ENCODE peak calls at places on chromosomes 7 and 10, in ten cellular contexts. A is HepG2, N is RWPE2, U is left ventricle myocardium inferior, S is thoracic aorta, W is A549, R is breast epithelium, K is fibroblast of lung, M is right lobe of liver, F is GM23338. L is an unnamed sample.

GRCh38 chr10:8159628-8160165 is 105.2 kb downstream of the GATA3 start:
- DNase-seq in K (peak; percentile 63), S (no peak), A (no peak), F (no peak), M (no peak), U (no peak), N (no peak), R (no peak), W (no peak), L (no peak)

GRCh38 chr7:70695804-70696104 is 436.2 kb upstream of the GALNT17 start:
- DNase-seq in S (no peak), M (no peak), N (no peak), K (peak; percentile 16), F (no peak), A (no peak), R (no peak), U (no peak), W (no peak), L (no peak)

GRCh38 chr10:16116404-16117304 is 256.3 kb upstream of the MINDY3 start:
- DNase-seq in U (no peak), R (no peak), W (peak; percentile 49), K (no peak), A (peak; percentile 52), F (peak; percentile 77), S (no peak), N (no peak), M (no peak), L (no peak)

GRCh38 chr10:14553434-14553833 is 221.3 kb downstream of the FAM107B start:
- DNase-seq in A (peak; percentile 40), K (peak; percentile 65), R (no peak), N (no peak), U (no peak), M (peak; percentile 31), F (no peak), S (no peak), W (no peak), L (no peak)

GRCh38 chr7:27192546-27193334 is 7.2 kb downstream of the HOXA13 start:
- DNase-seq in W (no peak), N (no peak), S (no peak), U (no peak), K (no peak), R (no peak), F (no peak), M (no peak), A (no peak), L (no peak)

GRCh38 chr10:86943316-86944030 is 13.9 kb downstream of the MMRN2 start:
- DNase-seq in W (no peak), A (no peak), R (no peak), M (peak; percentile 93), N (no peak), U (no peak), K (no peak), S (peak; percentile 1), F (no peak), L (no peak)

GRCh38 chr10:91201213-91201996 is 19.1 kb upstream of the PCGF5 start:
- DNase-seq in W (no peak), S (no peak), U (no peak), M (no peak), K (no peak), A (no peak), F (no peak), R (no peak), N (no peak), L (peak; percentile 51)

GRCh38 chr7:93029056-93029455 is 88.7 kb downstream of the SAMD9 start:
- DNase-seq in U (no peak), F (no peak), W (no peak), M (no peak), N (no peak), K (no peak), S (no peak), R (no peak), A (no peak), L (no peak)

GRCh38 chr7:22728416-22729029 is 1.5 kb downstream of the IL6 start:
- DNase-seq in R (no peak), K (peak; percentile 64), U (no peak), F (peak; percentile 79), W (peak; percentile 55), M (no peak), A (peak; percentile 29), S (no peak), N (no peak), L (no peak)

GRCh38 chr7:1476859-1477258 is 17.6 kb upstream of the MICALL2 start:
- DNase-seq in W (no peak), A (no peak), R (no peak), M (no peak), K (no peak), F (no peak), S (no peak), N (no peak), U (no peak), L (no peak)

GRCh38 chr7:149569025-149569725 is 71.6 kb upstream of the ZNF746 start:
- DNase-seq in K (peak; percentile 92), N (no peak), R (no peak), W (no peak), S (no peak), M (no peak), A (no peak), F (peak; percentile 7), U (no peak), L (no peak)

GRCh38 chr10:124725791-124726190 is 18.4 kb downstream of the FAM53B start:
- DNase-seq in W (no peak), M (peak; percentile 28), R (no peak), U (no peak), S (no peak), A (no peak), N (no peak), F (no peak), K (no peak), L (no peak)
- H3K27ac ChIP-seq in W (no peak overlapping the region), M (no peak overlapping the region), R (no peak overlapping the region), U (peak overlapping the region; percentile 91), S (no peak overlapping the region), A (no peak overlapping the region), N (no peak overlapping the region), F (no peak overlapping the region), K (no peak overlapping the region), L (no peak overlapping the region)

GRCh38 chr7:151246161-151247015 is 2.1 kb downstream of the SMARCD3 start:
- DNase-seq in S (no peak), A (no peak), K (no peak), R (no peak), M (no peak), W (peak; percentile 34), U (no peak), N (no peak), F (peak; percentile 45), L (no peak)

GRCh38 chr7:151248191-151249033 is at the start of gene SMARCD3:
- DNase-seq in F (peak; percentile 73), A (peak; percentile 46), N (no peak), K (peak; percentile 77), W (peak; percentile 36), S (no peak), U (peak; percentile 83), M (peak; percentile 62), R (no peak), L (no peak)

GRCh38 chr7:151249034-151249731 is 689 bp upstream of the SMARCD3 start:
- DNase-seq in W (peak; percentile 60), R (no peak), U (peak; percentile 72), A (no peak), F (peak; percentile 38), N (no peak), S (no peak), K (peak; percentile 65), M (no peak), L (peak; percentile 41)

GRCh38 chr7:151247016-151247580 is 1.4 kb downstream of the SMARCD3 start:
- DNase-seq in W (no peak), N (no peak), A (no peak), U (no peak), R (no peak), M (no peak), S (no peak), F (no peak), K (no peak), L (no peak)

GRCh38 chr7:151247611-151248176 is 800 bp downstream of the SMARCD3 start:
- DNase-seq in K (peak; percentile 41), S (no peak), R (no peak), A (no peak), U (no peak), M (no peak), N (no peak), W (no peak), F (no peak), L (no peak)
- H3K4me3 ChIP-seq in K (peak overlapping the region; percentile 73), S (peak overlapping the region; percentile 89), R (peak overlapping the region; percentile 68), A (peak overlapping the region; percentile 65), U (peak overlapping the region; percentile 84), M (peak overlapping the region; percentile 38), N (peak overlapping the region; percentile 36), W (peak overlapping the region; percentile 70), F (peak overlapping the region; percentile 59), L (no peak overlapping the region)

GRCh38 chr7:47496666-47497065 is 85.2 kb downstream of the TNS3 start:
- DNase-seq in S (no peak), A (no peak), F (no peak), M (peak; percentile 75), R (no peak), N (no peak), W (no peak), K (no peak), U (no peak), L (no peak)

GRCh38 chr7:47497367-47498096 is 84.4 kb downstream of the TNS3 start:
- DNase-seq in A (no peak), U (no peak), F (no peak), M (no peak), K (no peak), W (no peak), N (no peak), S (no peak), R (no peak), L (no peak)

GRCh38 chr7:47496064-47496665 is 85.7 kb downstream of the TNS3 start:
- DNase-seq in N (no peak), U (no peak), K (no peak), M (no peak), A (no peak), S (no peak), F (no peak), W (no peak), R (no peak), L (no peak)

GRCh38 chr7:47500103-47500563 is 81.8 kb downstream of the TNS3 start:
- DNase-seq in M (peak; percentile 93), K (no peak), U (no peak), A (peak; percentile 82), R (no peak), W (peak; percentile 69), N (no peak), F (no peak), S (no peak), L (no peak)

GRCh38 chr7:47498229-47499056 is 83.5 kb downstream of the TNS3 start:
- DNase-seq in K (no peak), U (no peak), W (no peak), M (peak; percentile 87), R (no peak), N (no peak), F (no peak), A (peak; percentile 78), S (no peak), L (no peak)
- H3K4me1 ChIP-seq in K (peaks cover 22% of the 10 kb centered on the region), U (peaks cover 79% of the 10 kb centered on the region), W (peaks cover 97% of the 10 kb centered on the region), M (peaks cover 47% of the 10 kb centered on the region), R (no peaks in the 10 kb centered on the region), N (no peaks in the 10 kb centered on the region), F (peaks cover 22% of the 10 kb centered on the region), A (peaks cover 90% of the 10 kb centered on the region), S (peaks cover 36% of the 10 kb centered on the region), L (no peaks in the 10 kb centered on the region)

DNA sequence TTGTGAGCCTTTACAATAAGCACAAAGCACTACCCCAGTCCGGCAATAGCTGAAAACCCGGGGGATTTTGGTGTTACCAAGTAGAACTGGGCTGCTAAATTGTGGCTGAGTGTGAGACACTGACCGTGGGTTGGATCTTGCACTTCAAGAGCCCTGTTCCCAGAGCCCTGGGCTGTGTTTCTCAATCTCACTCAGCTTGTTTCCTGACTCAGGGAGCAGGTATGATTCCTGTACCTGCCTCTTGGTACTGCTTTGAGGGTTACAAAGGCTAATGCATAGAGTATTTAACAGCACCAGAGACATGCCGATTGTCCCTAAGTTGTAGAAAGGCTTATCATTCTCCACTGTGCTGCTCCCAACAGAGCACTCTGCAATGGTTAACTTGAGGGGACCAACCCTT is 134.6 kb downstream of the TEX36 start:
- DNase-seq in F (no peak), M (no peak), A (no peak), U (no peak), S (no peak), R (no peak), W (no peak), N (no peak), K (no peak), L (no peak)
- H3K27ac ChIP-seq in F (no peak overlapping the region), M (no peak overlapping the region), A (no peak overlapping the region), U (no peak overlapping the region), S (no peak overlapping the region), R (no peak overlapping the region), W (no peak overlapping the region), N (no peak overlapping the region), K (no peak overlapping the region), L (no peak overlapping the region)

L was measured in naive thymus-derived CD4-positive, alpha-beta T cell.